ENCODE peak calls at places on chromosomes 5 and 9, in seven cellular contexts. D is breast epithelium; X is heart left ventricle; U is CD8-positive, alpha-beta T cell; P is MM.1S; M is kidney; N is HCT116. C is an unnamed sample.

GRCh38 chr9:615756-616155 is 225.7 kb upstream of the DMRT1 start:
- DNase-seq in D (no peak), X (no peak), U (no peak), P (no peak), M (no peak), N (no peak), C (no peak)

GRCh38 chr5:157546456-157547100 is 29.0 kb downstream of the ADAM19 start:
- DNase-seq in D (no peak), X (peak; percentile 54), U (no peak), P (no peak), M (no peak), N (no peak), C (no peak)

GRCh38 chr5:21680661-21681060 is 1172.5 kb downstream of the CDH12 start:
- DNase-seq in D (no peak), X (no peak), U (no peak), P (no peak), M (no peak), N (no peak), C (no peak)

GRCh38 chr9:6715755-6716643 is 41.8 kb upstream of the KDM4C start:
- DNase-seq in D (peak; percentile 54), X (peak; percentile 58), U (peak; percentile 79), P (no peak), M (peak; percentile 84), N (peak; percentile 56), C (no peak)

GRCh38 chr9:119801311-119801710 is 432.1 kb upstream of the BRINP1 start:
- DNase-seq in D (no peak), X (no peak), U (no peak), P (no peak), M (no peak), N (no peak), C (no peak)

GRCh38 chr9:122392284-122392683 is 21.5 kb downstream of the PTGS1 start:
- DNase-seq in D (no peak), X (no peak), U (peak; percentile 31), P (no peak), M (no peak), N (no peak), C (no peak)

GRCh38 chr9:97615439-97616072 is 17.6 kb downstream of the TSTD2 start:
- DNase-seq in D (peak; percentile 41), X (peak; percentile 58), U (peak; percentile 61), P (peak; percentile 76), M (no peak), N (peak; percentile 29), C (no peak)

GRCh38 chr9:123835821-123836220 is 94.1 kb downstream of the DENND1A start:
- DNase-seq in D (no peak), X (no peak), U (no peak), P (no peak), M (no peak), N (no peak), C (no peak)

GRCh38 chr5:71924980-71925379 is 182.3 kb upstream of the MAP1B start:
- DNase-seq in D (no peak), X (no peak), U (no peak), P (no peak), M (no peak), N (no peak), C (no peak)

GRCh38 chr9:32136700-32137339 is 247.6 kb upstream of the ACO1 start:
- DNase-seq in D (no peak), X (no peak), U (no peak), P (no peak), M (no peak), N (no peak), C (no peak)

GRCh38 chr9:81590688-81591087 is 98.7 kb downstream of the TLE1 start:
- DNase-seq in D (no peak), X (no peak), U (no peak), P (no peak), M (peak; percentile 59), N (no peak), C (no peak)

GRCh38 chr9:136171801-136172411 is 33.0 kb downstream of the LHX3 start:
- DNase-seq in D (no peak), X (no peak), U (no peak), P (no peak), M (no peak), N (no peak), C (no peak)

GRCh38 chr9:89701221-89701798 is 96.5 kb downstream of the GADD45G start:
- DNase-seq in D (no peak), X (no peak), U (no peak), P (no peak), M (no peak), N (no peak), C (no peak)

GRCh38 chr5:67334383-67334782 is 137.8 kb upstream of the CD180 start:
- DNase-seq in D (no peak), X (no peak), U (no peak), P (no peak), M (no peak), N (no peak), C (no peak)

GRCh38 chr9:92652461-92652860 is 17.5 kb downstream of the IPPK start:
- DNase-seq in D (no peak), X (no peak), U (no peak), P (no peak), M (no peak), N (no peak), C (no peak)

GRCh38 chr9:92655896-92656536 is 13.9 kb downstream of the IPPK start:
- DNase-seq in D (no peak), X (no peak), U (no peak), P (no peak), M (no peak), N (no peak), C (no peak)

GRCh38 chr9:92655366-92655765 is 14.6 kb downstream of the IPPK start:
- DNase-seq in D (no peak), X (no peak), U (no peak), P (no peak), M (no peak), N (no peak), C (no peak)

GRCh38 chr9:92656537-92656925 is 13.4 kb downstream of the IPPK start:
- DNase-seq in D (no peak), X (no peak), U (no peak), P (no peak), M (no peak), N (no peak), C (no peak)

DNA sequence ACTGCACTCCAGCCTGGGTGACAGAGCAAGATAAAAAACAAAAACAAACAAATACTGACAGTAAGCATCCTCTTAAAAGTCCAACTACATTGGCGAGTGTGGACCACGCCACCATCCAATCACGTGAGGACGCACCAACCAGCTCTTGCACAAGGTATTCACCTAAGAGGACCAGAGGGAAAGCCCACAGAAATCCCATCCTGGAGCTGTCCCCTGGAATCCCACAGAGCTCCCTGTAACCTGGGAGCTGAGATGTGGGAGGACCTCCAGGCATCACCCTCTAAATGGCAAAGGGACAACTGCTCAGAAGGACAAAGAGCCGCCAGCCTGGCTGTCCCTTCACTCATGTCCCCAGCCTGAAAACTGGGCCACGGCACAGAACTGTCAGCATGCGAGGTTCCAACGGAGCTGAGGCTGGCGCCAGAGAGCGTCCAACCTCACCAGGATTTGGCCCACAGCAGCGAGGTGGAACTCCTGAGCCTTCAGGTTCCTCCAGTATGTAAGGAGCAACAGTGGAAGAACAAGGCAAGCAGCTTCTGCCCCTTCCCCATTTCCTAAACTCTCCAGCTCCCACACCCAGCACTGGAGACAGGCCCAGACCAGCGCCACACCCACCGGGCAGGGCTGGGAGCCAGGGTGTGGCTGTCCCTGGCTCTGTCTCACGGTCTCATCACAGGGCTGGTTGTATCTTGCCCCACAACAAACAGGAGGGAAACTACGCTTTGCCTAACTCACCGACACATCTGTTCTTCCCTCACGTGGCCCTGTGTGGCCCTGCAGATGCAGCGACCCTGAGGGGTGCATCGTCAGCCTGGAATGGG is 15.2 kb downstream of the IPPK start:
- DNase-seq in D (peak; percentile 28), X (no peak), U (no peak), P (no peak), M (no peak), N (no peak), C (no peak)
- H3K36me3 ChIP-seq in D (no peaks in the 10 kb centered on the region), X (peaks cover 65% of the 10 kb centered on the region), U (peaks cover 18% of the 10 kb centered on the region), P (no peaks in the 10 kb centered on the region), M (peaks cover 11% of the 10 kb centered on the region), N (peaks cover 2% of the 10 kb centered on the region), C (peaks cover 9% of the 10 kb centered on the region)

DNA sequence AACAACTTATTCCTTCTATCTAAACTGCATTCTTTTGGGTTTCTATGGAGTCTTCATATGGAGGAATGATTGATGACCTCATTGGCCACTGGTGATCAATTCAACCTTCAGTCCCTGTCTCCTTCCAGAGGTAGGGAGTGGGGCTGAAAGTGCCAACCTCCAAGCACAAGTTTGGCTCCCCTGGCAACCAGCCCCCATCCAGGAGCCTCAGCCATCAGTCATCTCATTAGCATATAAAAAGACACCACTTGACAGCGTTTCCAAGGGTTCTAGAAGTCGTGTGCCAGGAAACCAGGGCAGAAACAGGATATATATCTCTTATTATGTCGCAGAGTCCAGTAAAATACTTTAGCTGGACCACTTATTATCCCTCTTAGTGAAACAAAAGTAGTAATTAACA is 9.8 kb downstream of the SLC31A2 start:
- DNase-seq in D (no peak), X (no peak), U (no peak), P (no peak), M (no peak), N (no peak), C (no peak)
- H3K36me3 ChIP-seq in D (peaks cover 7% of the 10 kb centered on the region), X (peaks cover 77% of the 10 kb centered on the region), U (peaks cover 11% of the 10 kb centered on the region), P (peaks cover 5% of the 10 kb centered on the region), M (peaks cover 29% of the 10 kb centered on the region), N (peaks cover 13% of the 10 kb centered on the region), C (peaks cover 92% of the 10 kb centered on the region)

DNA sequence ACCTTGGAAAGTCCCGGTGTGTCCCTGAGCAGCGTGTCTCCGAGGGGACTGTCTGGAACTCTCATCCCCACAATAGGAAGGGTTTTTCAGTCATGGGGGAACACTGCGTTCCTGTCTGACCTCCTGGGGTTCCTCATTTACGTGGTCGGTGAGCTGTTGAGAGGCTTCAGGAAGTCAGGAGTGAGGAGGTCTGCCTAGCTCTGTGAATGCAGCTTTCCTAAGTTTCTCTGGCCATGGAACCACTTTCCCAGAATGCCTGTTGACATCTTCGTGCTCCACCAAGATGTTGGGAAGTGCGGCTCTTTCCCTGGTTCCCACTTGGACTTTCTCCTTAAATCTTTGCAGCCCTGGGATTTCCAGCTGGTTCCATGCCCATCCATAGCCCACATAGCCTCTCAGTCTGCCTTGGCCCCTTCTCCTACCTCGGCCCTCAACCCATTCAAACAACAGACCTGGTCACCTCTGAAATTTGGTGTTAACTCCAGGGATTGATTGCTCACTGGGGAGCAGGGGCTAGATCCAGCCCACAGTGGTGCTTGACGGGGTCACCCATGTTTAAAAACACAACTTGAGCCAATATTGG is 27.2 kb downstream of the PSAT1 start:
- DNase-seq in D (no peak), X (no peak), U (no peak), P (no peak), M (no peak), N (no peak), C (no peak)
- H3K36me3 ChIP-seq in D (no peaks in the 10 kb centered on the region), X (no peaks in the 10 kb centered on the region), U (no peaks in the 10 kb centered on the region), P (peaks cover 8% of the 10 kb centered on the region), M (peaks cover 4% of the 10 kb centered on the region), N (peaks cover 14% of the 10 kb centered on the region), C (no peaks in the 10 kb centered on the region)

GRCh38 chr5:154449786-154450185 is 4.0 kb downstream of the SAP30L start:
- DNase-seq in D (no peak), X (no peak), U (no peak), P (no peak), M (no peak), N (no peak), C (no peak)

GRCh38 chr5:154460172-154460571 is 14.4 kb downstream of the SAP30L start:
- DNase-seq in D (no peak), X (no peak), U (no peak), P (no peak), M (no peak), N (no peak), C (no peak)

GRCh38 chr5:154459015-154459414 is 13.2 kb downstream of the SAP30L start:
- DNase-seq in D (no peak), X (no peak), U (no peak), P (no peak), M (no peak), N (no peak), C (no peak)

GRCh38 chr5:154456540-154456939 is 10.7 kb downstream of the SAP30L start:
- DNase-seq in D (no peak), X (no peak), U (no peak), P (no peak), M (no peak), N (no peak), C (no peak)

GRCh38 chr5:154455585-154455984 is 9.8 kb downstream of the SAP30L start:
- DNase-seq in D (no peak), X (no peak), U (no peak), P (no peak), M (no peak), N (no peak), C (no peak)
- H3K36me3 ChIP-seq in D (peaks cover 5% of the 10 kb centered on the region), X (peaks cover 85% of the 10 kb centered on the region), U (peaks cover 25% of the 10 kb centered on the region), P (no peaks in the 10 kb centered on the region), M (peaks cover 32% of the 10 kb centered on the region), N (peaks cover 8% of the 10 kb centered on the region), C (peaks cover 20% of the 10 kb centered on the region)

C was measured in esophagus squamous epithelium.